ENCODE peak calls at places on chromosome 12, in five cellular contexts. E is CD8-positive, alpha-beta T cell; M is hepatocyte; U is uterus; I is NT2/D1. G is an unnamed sample.

GRCh38 chr12:10749700-10750384 is 26.7 kb upstream of the YBX3 start:
- DNase-seq in E (peak; percentile 73), U (peak; percentile 75), I (peak; percentile 95), M (peak; percentile 91), G (peak; percentile 59)

GRCh38 chr12:46547421-46548340 is 175.1 kb upstream of the SLC38A2 start:
- DNase-seq in E (no peak), U (no peak), M (no peak), I (no peak), G (no peak)

GRCh38 chr12:18753481-18754117 is 15.7 kb downstream of the CAPZA3 start:
- DNase-seq in I (peak; percentile 48), U (no peak), M (peak; percentile 7), E (no peak), G (peak; percentile 4)

GRCh38 chr12:59736786-59737185 is 141.0 kb downstream of the SLC16A7 start:
- DNase-seq in E (no peak), M (peak; percentile 35), U (no peak), I (peak; percentile 16), G (no peak)

GRCh38 chr12:81295286-81295685 is 217.4 kb downstream of the ACSS3 start:
- DNase-seq in U (no peak), I (no peak), E (no peak), M (no peak), G (no peak)

GRCh38 chr12:52224154-52224553 is 8.9 kb upstream of the KRT7 start:
- DNase-seq in U (no peak), I (no peak), M (no peak), E (no peak), G (no peak)

GRCh38 chr12:113235976-113236375 is 14.7 kb downstream of the TPCN1 start:
- DNase-seq in M (no peak), E (no peak), U (no peak), I (no peak), G (no peak)

GRCh38 chr12:45933504-45933903 is 56.9 kb downstream of the SCAF11 start:
- DNase-seq in E (no peak), I (no peak), U (no peak), M (no peak), G (no peak)

GRCh38 chr12:123444396-123445026 is 8.0 kb upstream of the RILPL2 start:
- DNase-seq in I (no peak), E (no peak), M (no peak), U (no peak), G (no peak)

GRCh38 chr12:125220404-125221273 is 155.4 kb downstream of the AACS start:
- DNase-seq in U (no peak), I (no peak), E (no peak), M (no peak), G (no peak)

GRCh38 chr12:119299130-119299529 is 35.4 kb upstream of the CCDC60 start:
- DNase-seq in M (no peak), E (no peak), I (no peak), U (no peak), G (no peak)

GRCh38 chr12:98741615-98742265 is 96.7 kb downstream of the APAF1 start:
- DNase-seq in E (no peak), U (no peak), M (no peak), I (peak; percentile 25), G (peak; percentile 52)

GRCh38 chr12:98084950-98085349 is 430.4 kb upstream of the TMPO start:
- DNase-seq in U (no peak), M (peak; percentile 11), I (no peak), E (no peak), G (peak; percentile 4)

GRCh38 chr12:64665506-64665905 is 55.2 kb downstream of the RASSF3 start:
- DNase-seq in U (no peak), M (no peak), I (no peak), E (no peak), G (no peak)

GRCh38 chr12:32644455-32644854 is 34.6 kb upstream of the DNM1L start:
- DNase-seq in M (no peak), E (no peak), U (no peak), I (no peak), G (no peak)

GRCh38 chr12:25052191-25053020 is 103.5 kb upstream of the BCAT1 start:
- DNase-seq in E (peak; percentile 83), M (peak; percentile 52), I (no peak), U (no peak), G (no peak)

GRCh38 chr12:88650715-88651114 is 70.4 kb upstream of the KITLG start:
- DNase-seq in M (no peak), U (no peak), I (no peak), E (no peak), G (no peak)

DNA sequence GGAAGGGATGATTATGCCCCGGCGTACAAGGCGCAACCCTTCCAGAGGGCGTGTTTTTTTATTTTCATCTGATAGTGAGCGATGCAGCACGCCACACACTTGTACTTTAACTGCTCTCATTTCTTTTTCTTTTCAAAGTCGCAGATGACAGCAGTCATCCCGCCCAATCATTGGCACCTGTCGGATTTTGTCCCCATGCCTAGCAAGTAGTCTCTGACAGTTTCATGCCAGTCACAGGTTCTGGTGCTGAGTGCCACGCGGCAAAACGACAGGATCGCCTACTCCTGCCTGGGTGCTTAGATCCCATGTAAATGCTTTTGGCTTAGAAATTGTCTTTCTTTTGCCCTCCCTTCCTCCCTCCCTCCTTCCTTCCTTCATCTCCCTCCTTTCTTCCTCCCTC is 117.7 kb downstream of the GLT1D1 start:
- DNase-seq in U (no peak), E (no peak), I (no peak), M (no peak), G (no peak)
- H3K27me3 ChIP-seq in U (no peaks in the 10 kb centered on the region), E (no peaks in the 10 kb centered on the region), I (peaks cover 12% of the 10 kb centered on the region), M (peaks cover 23% of the 10 kb centered on the region), G (peaks cover 23% of the 10 kb centered on the region)

DNA sequence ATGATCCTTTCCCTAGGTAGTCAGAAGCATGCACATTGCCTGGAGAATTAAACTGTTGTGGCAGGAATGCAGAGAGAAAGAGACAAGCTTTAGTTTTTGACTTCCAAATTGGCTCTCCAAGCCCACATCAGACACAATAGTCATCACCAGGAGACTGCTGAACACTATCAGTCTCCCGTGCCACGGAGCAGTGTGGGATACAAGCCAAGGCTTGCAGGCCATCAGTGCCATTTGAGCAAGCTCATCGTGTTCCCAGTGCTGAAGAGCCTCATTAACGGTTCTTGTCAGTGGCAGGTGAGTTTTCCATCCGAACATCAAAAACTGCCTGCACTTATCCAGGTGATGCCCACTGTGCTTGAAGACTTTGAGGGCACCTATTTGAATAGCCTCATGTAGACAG is 410.8 kb downstream of the NAV3 start:
- DNase-seq in U (no peak), E (no peak), M (no peak), I (no peak), G (no peak)
- H3K4me3 ChIP-seq in U (no peak overlapping the region), E (no peak overlapping the region), M (no peak overlapping the region), I (no peak overlapping the region), G (no peak overlapping the region)

DNA sequence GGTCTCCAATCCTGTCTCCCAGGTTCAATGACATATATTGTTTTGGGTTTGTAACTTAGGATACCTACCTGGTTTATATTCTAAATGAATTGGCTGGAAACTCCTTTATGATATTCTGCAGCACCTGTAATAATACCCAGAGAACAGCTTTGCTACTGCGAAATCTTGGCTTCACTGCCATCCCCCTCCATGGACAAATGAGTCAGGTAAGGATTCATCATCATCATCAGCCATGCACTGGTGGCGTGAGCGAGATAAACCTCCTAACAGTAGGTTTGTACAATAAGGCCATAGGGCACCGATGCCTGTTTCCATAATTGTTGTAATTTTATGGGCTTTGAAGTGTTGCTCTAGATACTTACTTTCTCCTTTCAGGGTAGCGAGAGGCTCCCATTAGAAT is 10.7 kb downstream of the DDX47 start:
- DNase-seq in E (no peak), M (no peak), U (no peak), I (no peak), G (no peak)
- H3K36me3 ChIP-seq in E (peaks cover 62% of the 10 kb centered on the region), M (peaks cover 2% of the 10 kb centered on the region), U (no peaks in the 10 kb centered on the region), I (peaks cover 90% of the 10 kb centered on the region), G (peaks cover 37% of the 10 kb centered on the region)

GRCh38 chr12:132210223-132211055 is 66.2 kb downstream of the NOC4L start:
- DNase-seq in U (no peak), M (no peak), I (no peak), E (no peak), G (peak; percentile 71)

GRCh38 chr12:132206093-132206434 is 61.8 kb downstream of the NOC4L start:
- DNase-seq in I (no peak), E (no peak), M (no peak), U (no peak), G (no peak)

GRCh38 chr12:132207083-132207775 is 63.0 kb downstream of the NOC4L start:
- DNase-seq in M (no peak), E (no peak), U (no peak), I (no peak), G (peak; percentile 66)

GRCh38 chr12:132209654-132210222 is 65.5 kb downstream of the NOC4L start:
- DNase-seq in M (no peak), I (no peak), E (no peak), U (no peak), G (no peak)

DNA sequence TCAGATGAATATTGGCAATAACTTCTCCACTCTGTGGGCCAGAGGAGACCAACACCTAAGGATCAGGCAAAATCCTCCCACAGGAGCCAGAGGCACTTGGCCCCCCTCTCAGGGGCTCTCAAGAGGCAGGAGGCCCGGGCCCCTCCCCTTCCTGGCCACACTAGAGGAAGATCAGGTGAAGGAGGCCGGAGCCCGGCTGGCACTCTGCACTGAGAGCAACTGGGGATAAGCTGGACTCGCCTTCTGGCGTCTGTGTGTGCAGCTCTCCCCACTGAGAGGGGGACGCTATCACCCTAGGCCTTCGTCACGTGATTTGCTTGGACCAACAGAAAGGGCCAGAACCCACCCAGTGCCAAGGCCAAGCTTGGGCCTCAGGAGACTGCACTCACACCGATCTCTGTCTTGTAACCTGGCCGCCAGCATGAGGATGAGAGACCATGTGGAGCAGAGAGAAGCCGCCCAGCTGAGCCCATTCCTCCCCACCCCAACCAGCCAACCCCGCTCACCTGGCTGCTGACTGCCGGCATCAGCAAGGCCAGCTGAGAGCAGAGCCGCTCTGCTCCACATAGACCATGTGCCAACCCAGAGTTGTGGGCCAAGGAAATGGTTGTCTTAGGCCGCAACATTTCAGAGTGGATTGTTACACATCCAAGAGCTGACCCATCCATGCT is 64.0 kb downstream of the NOC4L start:
- DNase-seq in I (no peak), M (no peak), E (no peak), U (no peak), G (peak; percentile 61)
- H3K27me3 ChIP-seq in I (peaks cover 82% of the 10 kb centered on the region), M (peaks cover 9% of the 10 kb centered on the region), E (peaks cover 13% of the 10 kb centered on the region), U (peaks cover 3% of the 10 kb centered on the region), G (peaks cover 7% of the 10 kb centered on the region)

GRCh38 chr12:94889512-94890210 is 113.8 kb downstream of the NDUFA12 start:
- DNase-seq in E (no peak), M (peak; percentile 12), I (no peak), U (no peak), G (no peak)

GRCh38 chr12:94898388-94898787 is 105.1 kb downstream of the NDUFA12 start:
- DNase-seq in U (no peak), E (no peak), I (no peak), M (no peak), G (peak; percentile 29)

GRCh38 chr12:94892544-94893267 is 110.8 kb downstream of the NDUFA12 start:
- DNase-seq in U (no peak), M (no peak), I (no peak), E (no peak), G (no peak)
- H3K4me3 ChIP-seq in U (no peak overlapping the region), M (no peak overlapping the region), I (no peak overlapping the region), E (no peak overlapping the region), G (no peak overlapping the region)